ENCODE peak calls at places on chromosomes 5 and 9, in ten cellular contexts. Q, Y, B, V, W, U, M, C, L and S are unnamed samples.

GRCh38 chr5:122755740-122756139 is 19.1 kb upstream of the SNX2 start:
- DNase-seq in V (no peak), M (no peak), Y (no peak), U (no peak), B (no peak), L (no peak), Q (no peak), C (peak; percentile 43), W (no peak), S (no peak)

GRCh38 chr5:33903118-33903517 is 11.3 kb upstream of the ADAMTS12 start:
- DNase-seq in U (no peak), W (no peak), V (peak; percentile 48), M (no peak), Q (no peak), L (no peak), C (no peak), Y (no peak), B (no peak), S (no peak)

GRCh38 chr9:128921881-128922763 is 1.3 kb downstream of the PHYHD1 start:
- DNase-seq in U (peak; percentile 54), C (peak; percentile 60), Q (peak; percentile 55), L (peak; percentile 58), V (no peak), W (peak; percentile 30), B (peak; percentile 50), M (peak; percentile 99), Y (no peak), S (no peak)

GRCh38 chr5:157463621-157464407 is 3.8 kb downstream of the NIPAL4 start:
- DNase-seq in V (no peak), Y (no peak), W (no peak), L (no peak), Q (no peak), B (no peak), C (no peak), M (no peak), U (peak; percentile 90), S (no peak)

GRCh38 chr5:127615916-127616315 is 33.0 kb upstream of the CTXN3 start:
- DNase-seq in L (no peak), Y (no peak), M (no peak), W (no peak), Q (no peak), B (no peak), U (peak; percentile 47), V (no peak), C (peak; percentile 22), S (no peak)

GRCh38 chr5:119743927-119744326 is 114.6 kb downstream of the FAM170A start:
- DNase-seq in W (peak; percentile 27), Q (no peak), U (peak; percentile 60), L (no peak), V (peak; percentile 51), B (peak; percentile 24), C (peak; percentile 47), Y (peak; percentile 65), M (peak; percentile 27), S (peak; percentile 42)

GRCh38 chr9:89564257-89564878 is 40.4 kb upstream of the GADD45G start:
- DNase-seq in V (peak; percentile 38), L (no peak), W (peak; percentile 59), Q (no peak), C (peak; percentile 12), B (peak; percentile 32), U (no peak), Y (peak; percentile 70), M (peak; percentile 64), S (peak; percentile 78)

GRCh38 chr5:23316060-23316591 is 191.3 kb upstream of the PRDM9 start:
- DNase-seq in C (no peak), M (no peak), Y (no peak), U (peak; percentile 7), W (no peak), Q (no peak), V (no peak), L (no peak), B (no peak), S (no peak)

GRCh38 chr5:82168294-82168693 is 109.9 kb downstream of the RPS23 start:
- DNase-seq in L (no peak), W (no peak), Y (no peak), V (no peak), C (no peak), B (no peak), Q (no peak), U (peak; percentile 35), M (no peak), S (no peak)

GRCh38 chr9:69758981-69759477 is 782 bp downstream of the PTAR1 start:
- DNase-seq in Y (no peak), Q (no peak), V (no peak), B (no peak), L (no peak), M (no peak), C (no peak), U (peak; percentile 23), W (no peak), S (no peak)

GRCh38 chr5:1357946-1358725 is 13.2 kb upstream of the CLPTM1L start:
- DNase-seq in B (no peak), V (no peak), Q (no peak), Y (no peak), U (no peak), M (no peak), L (no peak), W (no peak), C (no peak), S (no peak)

GRCh38 chr9:126791406-126792230 is 13.2 kb upstream of the ZBTB43 start:
- DNase-seq in Q (no peak), W (no peak), U (peak; percentile 95), B (no peak), M (no peak), C (peak; percentile 79), V (no peak), Y (no peak), L (no peak), S (no peak)

GRCh38 chr5:38347896-38348295 is 89.5 kb downstream of the EGFLAM start:
- DNase-seq in W (no peak), V (no peak), B (no peak), Q (no peak), U (peak; percentile 13), L (no peak), M (no peak), Y (no peak), C (no peak), S (no peak)

GRCh38 chr9:71647094-71647591 is 121.2 kb downstream of the CEMIP2 start:
- DNase-seq in L (peak; percentile 81), B (no peak), V (peak; percentile 20), W (no peak), U (peak; percentile 81), Q (peak; percentile 63), Y (peak; percentile 61), M (no peak), C (peak; percentile 94), S (no peak)

GRCh38 chr9:71643330-71643729 is 125.0 kb downstream of the CEMIP2 start:
- DNase-seq in V (no peak), M (no peak), Q (no peak), C (no peak), L (no peak), B (no peak), Y (no peak), U (no peak), W (no peak), S (no peak)

GRCh38 chr9:71642043-71642442 is 126.3 kb downstream of the CEMIP2 start:
- DNase-seq in W (no peak), L (no peak), V (no peak), Y (no peak), U (no peak), C (no peak), Q (no peak), M (no peak), B (no peak), S (no peak)

GRCh38 chr9:71646131-71646530 is 122.2 kb downstream of the CEMIP2 start:
- DNase-seq in Q (no peak), L (no peak), Y (no peak), M (no peak), V (no peak), U (no peak), C (no peak), B (no peak), W (no peak), S (no peak)

GRCh38 chr9:71644819-71645362 is 123.4 kb downstream of the CEMIP2 start:
- DNase-seq in B (no peak), W (no peak), V (no peak), C (no peak), Y (no peak), L (no peak), M (no peak), U (no peak), Q (no peak), S (no peak)
- TF ChIP-seq CTCF in B (peak; percentile 8), W (no peak), V (no peak), C (no peak), Y (no peak), L (no peak), M (no peak), U (no peak), Q (no peak), S (no peak)

GRCh38 chr9:38368731-38369130 is 23.8 kb upstream of the ALDH1B1 start:
- DNase-seq in M (no peak), Y (no peak), V (no peak), B (no peak), C (no peak), U (no peak), W (no peak), Q (no peak), L (no peak), S (no peak)
- TF ChIP-seq CTCF in M (no peak), Y (no peak), V (no peak), B (no peak), C (no peak), U (no peak), W (no peak), Q (no peak), L (no peak), S (no peak)

GRCh38 chr5:132491368-132492364 is 1.1 kb upstream of the IRF1 start:
- DNase-seq in Q (peak; percentile 27), C (no peak), M (no peak), B (peak; percentile 72), L (no peak), U (no peak), Y (no peak), W (no peak), V (no peak), S (peak; percentile 66)
- TF ChIP-seq CTCF in Q (no peak), C (no peak), M (no peak), B (no peak), L (no peak), U (no peak), Y (no peak), W (no peak), V (no peak), S (no peak)

GRCh38 chr5:150295172-150295611 is 5.6 kb upstream of the CAMK2A start:
- DNase-seq in C (peak; percentile 56), U (peak; percentile 68), Y (no peak), M (no peak), W (peak; percentile 61), L (no peak), Q (peak; percentile 43), V (peak; percentile 64), B (no peak), S (no peak)

GRCh38 chr5:150294551-150295071 is 5.0 kb upstream of the CAMK2A start:
- DNase-seq in W (no peak), V (no peak), U (no peak), B (no peak), C (no peak), Q (no peak), L (no peak), M (no peak), Y (no peak), S (no peak)

GRCh38 chr5:150296496-150296895 is 6.2 kb downstream of the ARSI start:
- DNase-seq in M (no peak), Y (no peak), L (no peak), V (no peak), B (no peak), Q (no peak), U (no peak), C (no peak), W (no peak), S (no peak)

GRCh38 chr5:150297236-150297890 is 5.3 kb downstream of the ARSI start:
- DNase-seq in W (no peak), Q (no peak), Y (no peak), V (no peak), L (no peak), M (no peak), B (no peak), U (no peak), C (no peak), S (no peak)

GRCh38 chr5:150295741-150296486 is 6.3 kb upstream of the CAMK2A start:
- DNase-seq in L (no peak), Y (no peak), M (no peak), U (no peak), V (no peak), Q (no peak), B (no peak), C (no peak), W (no peak), S (no peak)
- TF ChIP-seq CTCF in L (no peak), Y (no peak), M (no peak), U (no peak), V (no peak), Q (no peak), B (no peak), C (no peak), W (no peak), S (no peak)